ENCODE peak calls at places on chromosomes 1 and 21, in four cellular contexts. X is K562, J is H1, W is HepG2. Y is an unnamed sample.

GRCh38 chr1:208148380-208148779 is 95.8 kb downstream of the PLXNA2 start:
- DNase-seq in X (no peak), J (no peak), W (no peak), Y (no peak)

GRCh38 chr1:12528021-12528852 is 89.8 kb downstream of the DHRS3 start:
- DNase-seq in X (peak), J (no peak), W (peak), Y (peak)

GRCh38 chr1:184025242-184025675 is 12.3 kb downstream of the COLGALT2 start:
- DNase-seq in X (no peak), J (no peak), W (peak), Y (no peak)

GRCh38 chr1:153849487-153850185 is 73.1 kb downstream of the GATAD2B start:
- DNase-seq in X (no peak), J (no peak), W (no peak), Y (no peak)

GRCh38 chr1:9181176-9181906 is 52.4 kb upstream of the GPR157 start:
- DNase-seq in X (peak), J (peak), W (peak), Y (peak)

GRCh38 chr1:3312310-3312734 is 142.1 kb upstream of the ARHGEF16 start:
- DNase-seq in X (no peak), J (no peak), W (no peak), Y (no peak)

GRCh38 chr1:226723640-226724532 is 15.2 kb downstream of the ITPKB start:
- DNase-seq in X (peak), J (no peak), W (no peak), Y (no peak)

GRCh38 chr1:186865861-186866260 is 37.1 kb downstream of the PLA2G4A start:
- DNase-seq in X (no peak), J (no peak), W (no peak), Y (no peak)

GRCh38 chr21:16420086-16420724 is 690.4 kb downstream of the USP25 start:
- DNase-seq in X (no peak), J (no peak), W (peak), Y (no peak)

GRCh38 chr1:151157067-151157531 is 650 bp downstream of the TNFAIP8L2 start:
- DNase-seq in X (no peak), J (no peak), W (no peak), Y (no peak)

GRCh38 chr1:154539486-154540483 is 18.7 kb downstream of the UBE2Q1 start:
- DNase-seq in X (no peak), J (no peak), W (no peak), Y (no peak)

GRCh38 chr21:38439336-38439900 is 58.9 kb downstream of the ERG start:
- DNase-seq in X (no peak), J (no peak), W (no peak), Y (no peak)

GRCh38 chr1:204342310-204342709 is 17.4 kb downstream of the PLEKHA6 start:
- DNase-seq in X (no peak), J (no peak), W (no peak), Y (no peak)

GRCh38 chr1:151472852-151473731 is 13.8 kb upstream of the POGZ start:
- DNase-seq in X (peak), J (peak), W (no peak), Y (peak)

GRCh38 chr1:72062584-72062983 is 219.8 kb downstream of the NEGR1 start:
- DNase-seq in X (no peak), J (no peak), W (no peak), Y (no peak)

DNA sequence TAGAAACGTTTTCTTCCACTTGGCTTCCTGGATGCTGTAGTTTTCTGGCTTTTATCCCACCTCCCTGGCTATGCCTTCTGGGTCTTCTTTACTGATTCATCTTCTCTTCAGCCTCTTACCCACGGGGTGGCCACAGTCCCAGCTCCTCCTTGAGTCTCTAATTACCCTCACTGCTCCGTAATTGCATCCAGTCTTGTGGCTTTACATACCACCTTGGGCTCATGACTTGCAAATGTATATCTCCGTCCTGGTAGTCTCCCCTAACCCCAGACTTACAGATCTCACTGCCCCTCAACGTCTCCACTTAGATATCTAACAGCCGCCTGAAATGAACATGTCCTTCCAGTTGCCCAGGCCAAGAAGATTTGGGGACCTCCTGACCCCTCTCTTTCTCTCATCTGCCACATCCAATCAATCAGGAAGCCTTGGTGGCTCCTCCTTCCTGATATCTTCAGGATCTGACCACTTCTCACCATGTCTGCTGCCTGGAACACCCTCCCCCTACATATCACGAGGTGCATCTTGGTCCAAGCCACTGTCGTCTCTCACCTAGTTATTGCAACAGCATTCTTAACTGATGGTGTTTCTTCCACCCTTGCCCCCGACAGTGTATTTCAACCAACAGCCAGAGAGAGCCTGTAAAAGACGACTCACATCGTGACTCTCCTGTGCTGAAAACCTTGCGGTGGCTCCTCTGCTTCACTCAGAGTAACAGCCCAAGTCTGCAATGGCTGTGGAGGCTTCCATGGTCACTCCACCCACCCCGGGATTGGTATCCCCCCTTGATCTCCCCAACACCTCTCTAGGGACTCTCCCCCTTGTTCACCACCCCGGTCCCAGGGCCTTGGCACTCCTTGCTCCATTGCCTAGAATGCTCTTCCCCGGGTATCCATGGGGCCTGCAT is 219.0 kb upstream of the POU3F1 start:
- DNase-seq in X (peak), J (no peak), W (no peak), Y (no peak)
- TF ChIP-seq RNF2 in X (peak), J (no peak), W (no peak), Y (no peak)

GRCh38 chr1:156211243-156211642 is 1.6 kb upstream of the PMF1 start:
- DNase-seq in X (no peak), J (no peak), W (no peak), Y (no peak)
- TF ChIP-seq RNF2 in X (no peak), J (no peak), W (no peak), Y (no peak)

DNA sequence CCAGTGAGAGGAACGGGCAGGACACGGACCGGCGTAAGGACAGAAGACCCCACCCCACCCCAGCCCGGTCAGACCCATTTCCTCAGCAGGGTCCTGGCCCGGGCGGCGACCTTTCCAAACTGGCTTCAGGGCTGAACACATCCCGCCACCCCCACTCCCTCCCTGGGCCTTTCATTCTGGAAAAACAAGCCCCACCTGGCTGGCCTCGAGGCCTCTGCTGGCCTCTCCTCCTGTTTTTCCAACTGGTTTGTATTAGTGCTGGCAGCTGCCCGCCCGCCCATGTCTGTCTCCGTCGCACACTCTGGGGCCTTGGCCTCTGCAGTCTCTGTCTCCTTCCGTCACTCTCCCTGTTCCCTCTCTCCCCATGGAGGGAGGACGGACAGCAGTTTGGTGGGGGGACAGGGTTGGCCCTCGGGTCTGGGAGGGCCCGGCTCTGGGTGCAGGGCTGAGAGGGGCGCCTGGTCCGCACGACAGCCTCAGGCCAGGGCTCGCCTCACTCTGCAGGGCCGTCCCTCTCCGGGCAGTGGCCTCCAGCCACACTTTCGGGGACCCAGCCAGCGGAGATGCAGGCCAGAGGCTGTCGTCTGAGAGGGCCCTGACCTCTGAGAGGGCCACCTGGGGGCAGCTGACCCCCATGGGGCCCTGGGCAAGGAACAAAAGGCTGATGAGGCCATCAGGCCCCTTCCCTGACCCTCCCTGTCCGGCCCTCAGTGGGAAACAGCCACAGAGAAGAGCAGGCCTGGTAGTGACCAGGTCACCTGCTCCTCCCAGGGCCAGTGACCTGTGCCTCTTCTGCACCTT is 1.5 kb upstream of the MXRA8 start:
- DNase-seq in X (no peak), J (no peak), W (peak), Y (no peak)
- TF ChIP-seq RNF2 in X (no peak), J (no peak), W (no peak), Y (no peak)

GRCh38 chr1:205583461-205584130 is 48.2 kb downstream of the ELK4 start:
- DNase-seq in X (no peak), J (no peak), W (no peak), Y (no peak)
- TF ChIP-seq RNF2 in X (no peak), J (no peak), W (no peak), Y (no peak)

DNA sequence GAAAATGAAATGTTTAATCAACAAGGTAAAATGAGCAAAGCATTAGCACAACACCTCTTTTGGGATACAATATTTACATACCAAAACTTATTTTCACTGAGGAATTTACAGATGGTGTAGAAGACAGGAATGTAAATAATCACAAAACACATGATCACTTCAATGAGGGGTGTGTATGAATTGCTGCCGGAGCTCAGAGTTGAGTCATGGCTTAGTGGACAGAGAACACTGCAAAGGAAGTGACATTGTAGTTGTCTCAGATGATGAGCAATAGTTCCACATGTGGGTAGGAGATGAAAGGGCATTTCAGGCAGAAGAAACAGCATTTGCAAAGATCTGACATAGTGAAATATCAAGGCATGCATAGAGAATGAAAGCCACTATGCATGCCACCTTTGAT is 5.6 kb upstream of the KPRP start:
- DNase-seq in X (no peak), J (no peak), W (peak), Y (no peak)
- TF ChIP-seq RNF2 in X (no peak), J (no peak), W (no peak), Y (no peak)

DNA sequence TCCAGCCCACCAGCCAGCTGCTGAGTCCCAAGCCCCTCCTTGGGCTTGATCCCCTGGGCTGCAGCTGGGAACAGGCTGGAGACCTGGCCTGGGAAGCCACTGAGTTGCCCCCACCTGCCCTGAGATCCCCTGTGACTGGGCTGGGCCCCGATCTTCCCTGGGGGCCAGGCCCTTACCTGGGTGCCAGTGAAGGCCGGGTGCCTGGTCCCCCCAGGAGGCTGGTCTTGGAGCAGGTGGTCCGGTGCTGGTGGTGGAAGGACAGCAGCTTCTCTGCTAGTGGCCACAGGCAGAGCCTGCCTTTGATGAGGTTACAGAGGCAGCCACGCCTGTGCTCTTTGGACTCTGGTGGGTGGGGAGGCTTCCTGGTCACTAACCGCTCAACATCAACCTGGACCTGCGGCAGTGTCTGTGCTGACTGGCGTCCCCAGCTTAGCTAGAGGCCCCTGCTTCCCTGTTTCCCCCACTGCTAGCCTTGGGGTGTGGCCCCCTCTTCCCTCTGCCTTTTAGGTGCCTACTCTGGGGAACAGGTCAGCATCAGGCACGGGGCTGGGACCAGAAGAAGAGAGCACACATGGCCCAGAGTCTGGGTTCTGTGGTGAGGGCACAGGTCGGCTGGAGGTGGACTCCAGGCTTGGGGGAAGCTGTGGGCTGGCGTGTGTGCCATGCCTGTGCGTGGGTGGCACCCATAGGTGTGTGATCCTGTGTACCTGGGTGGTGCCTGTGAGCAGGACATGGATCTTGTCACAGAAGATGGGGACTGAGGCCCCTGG is at the start of gene EPS8L3:
- DNase-seq in X (no peak), J (no peak), W (peak), Y (peak)
- TF ChIP-seq RNF2 in X (no peak), J (no peak), W (no peak), Y (no peak)

DNA sequence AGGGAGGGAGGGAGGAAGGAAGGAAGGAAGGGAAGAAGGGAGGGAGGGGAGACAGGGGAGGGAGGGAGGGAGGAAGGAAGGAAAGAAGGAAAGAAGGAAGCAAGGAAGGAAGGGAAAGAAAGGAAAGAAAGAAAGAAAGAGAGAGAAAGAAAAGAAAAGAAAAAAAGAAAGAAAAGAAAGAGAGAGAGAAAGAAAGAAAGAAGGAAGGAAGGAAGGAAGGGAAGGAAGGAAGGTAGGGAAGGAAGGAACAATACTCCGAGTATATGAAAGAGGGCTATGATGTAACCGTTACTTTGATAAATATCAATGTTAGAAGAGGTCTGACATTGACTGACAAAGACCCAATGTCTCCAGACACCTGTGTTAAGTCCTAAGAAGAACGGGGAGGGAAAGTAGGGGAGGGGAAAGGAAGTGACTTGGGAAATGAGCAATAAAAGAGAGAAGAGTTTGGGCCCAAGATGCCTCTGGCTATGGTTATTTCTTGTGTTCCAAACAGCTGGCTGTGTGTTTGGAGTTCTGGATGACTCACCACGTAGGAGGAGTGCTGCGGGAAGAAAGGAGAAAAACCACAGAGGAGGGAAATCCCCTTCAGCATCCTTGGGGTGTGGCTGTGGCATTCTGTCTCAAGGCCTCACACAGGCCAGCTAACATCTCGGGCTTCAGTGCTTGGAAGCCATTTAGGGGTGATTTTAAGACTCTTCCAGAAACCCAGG is 37.0 kb upstream of the RXRG start:
- DNase-seq in X (peak), J (no peak), W (no peak), Y (peak)
- TF ChIP-seq RNF2 in X (no peak), J (no peak), W (no peak), Y (no peak)

Y was measured in A549.